ENCODE peak calls at places on chromosome 2, in six cellular contexts. One of them, this sample, is unnamed.

GRCh38 chr2:215750763-215751162 is 262.6 kb downstream of the MREG start:
- DNase-seq in right atrium auricular region: no peak
- DNase-seq in SJSA1: no peak
- DNase-seq in mesendoderm: no peak
- DNase-seq in aorta: no peak
- DNase-seq in heart right ventricle: no peak
- DNase-seq in this sample: no peak

GRCh38 chr2:170313636-170314348 is 135.8 kb downstream of the MYO3B start:
- DNase-seq in right atrium auricular region: no peak
- DNase-seq in SJSA1: no peak
- DNase-seq in mesendoderm: no peak
- DNase-seq in aorta: no peak
- DNase-seq in heart right ventricle: no peak
- DNase-seq in this sample: peak; percentile 39

GRCh38 chr2:63186331-63186730 is 135.7 kb downstream of the OTX1 start:
- DNase-seq in right atrium auricular region: no peak
- DNase-seq in SJSA1: no peak
- DNase-seq in mesendoderm: no peak
- DNase-seq in aorta: no peak
- DNase-seq in heart right ventricle: no peak
- DNase-seq in this sample: no peak

GRCh38 chr2:72533767-72534166 is 292.1 kb downstream of the EXOC6B start:
- DNase-seq in right atrium auricular region: no peak
- DNase-seq in SJSA1: no peak
- DNase-seq in mesendoderm: no peak
- DNase-seq in aorta: no peak
- DNase-seq in heart right ventricle: no peak
- DNase-seq in this sample: no peak

GRCh38 chr2:40095003-40095402 is 315.9 kb upstream of the THUMPD2 start:
- DNase-seq in right atrium auricular region: no peak
- DNase-seq in SJSA1: no peak
- DNase-seq in mesendoderm: no peak
- DNase-seq in aorta: no peak
- DNase-seq in heart right ventricle: no peak
- DNase-seq in this sample: no peak

GRCh38 chr2:109721626-109722025 is 72.5 kb upstream of the RGPD5 start:
- DNase-seq in right atrium auricular region: no peak
- DNase-seq in SJSA1: peak; percentile 35
- DNase-seq in mesendoderm: no peak
- DNase-seq in aorta: no peak
- DNase-seq in heart right ventricle: no peak
- DNase-seq in this sample: no peak

GRCh38 chr2:46909771-46910419 is 5.7 kb downstream of the MCFD2 start:
- DNase-seq in right atrium auricular region: no peak
- DNase-seq in SJSA1: peak; percentile 85
- DNase-seq in mesendoderm: peak; percentile 76
- DNase-seq in aorta: no peak
- DNase-seq in heart right ventricle: no peak
- DNase-seq in this sample: no peak

GRCh38 chr2:11812466-11813100 is 66.2 kb downstream of the LPIN1 start:
- DNase-seq in right atrium auricular region: peak; percentile 21
- DNase-seq in SJSA1: no peak
- DNase-seq in mesendoderm: no peak
- DNase-seq in aorta: no peak
- DNase-seq in heart right ventricle: no peak
- DNase-seq in this sample: no peak

GRCh38 chr2:63520793-63521192 is 67.5 kb downstream of the WDPCP start:
- DNase-seq in right atrium auricular region: no peak
- DNase-seq in SJSA1: no peak
- DNase-seq in mesendoderm: no peak
- DNase-seq in aorta: no peak
- DNase-seq in heart right ventricle: no peak
- DNase-seq in this sample: no peak

DNA sequence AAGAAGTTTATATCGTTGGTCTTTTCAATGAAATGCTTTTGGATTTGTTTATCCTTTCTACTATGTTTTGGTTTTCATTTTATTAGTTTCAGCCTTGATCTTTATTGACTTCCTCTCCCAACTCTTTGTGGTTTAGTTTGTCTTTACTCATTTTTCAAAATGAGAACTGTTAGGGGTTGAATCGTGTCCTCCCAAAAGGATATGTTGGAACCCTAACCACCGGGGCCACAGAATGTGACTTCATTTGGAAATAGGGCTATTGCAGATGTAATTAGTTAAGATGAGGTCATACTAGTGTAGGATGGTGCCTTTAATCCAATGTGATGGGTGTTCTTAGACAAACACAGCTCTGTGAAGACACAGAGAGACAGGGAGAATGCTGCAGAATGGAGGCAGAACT is 60.4 kb upstream of the IL1R2 start:
- DNase-seq in right atrium auricular region: no peak
- DNase-seq in SJSA1: no peak
- DNase-seq in mesendoderm: no peak
- DNase-seq in aorta: no peak
- DNase-seq in heart right ventricle: no peak
- DNase-seq in this sample: no peak
- H3K4me3 ChIP-seq in right atrium auricular region: no peak overlapping the region
- H3K4me3 ChIP-seq in SJSA1: no peak overlapping the region
- H3K4me3 ChIP-seq in mesendoderm: no peak overlapping the region
- H3K4me3 ChIP-seq in aorta: no peak overlapping the region
- H3K4me3 ChIP-seq in heart right ventricle: no peak overlapping the region
- H3K4me3 ChIP-seq in this sample: no peak overlapping the region

DNA sequence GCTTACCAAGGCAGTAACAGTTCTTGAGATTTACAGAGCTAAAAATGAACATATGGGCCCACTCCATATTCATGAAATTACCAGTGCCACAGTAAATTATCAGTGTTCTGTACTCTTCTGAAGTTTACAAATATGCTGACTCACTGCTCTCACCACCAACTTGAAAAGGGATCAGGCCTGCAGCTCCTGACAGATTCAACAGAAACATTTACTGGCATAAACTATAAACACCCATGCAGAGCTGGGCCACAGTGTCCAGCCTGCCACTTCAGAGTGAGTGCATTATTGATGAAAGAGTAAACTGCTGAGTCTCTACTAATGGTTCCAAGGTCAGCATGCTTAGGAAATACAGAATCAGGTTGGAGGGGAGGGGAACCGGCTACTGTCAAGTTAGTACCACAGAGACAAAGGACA is 83.1 kb downstream of the FARSB start:
- DNase-seq in right atrium auricular region: no peak
- DNase-seq in SJSA1: no peak
- DNase-seq in mesendoderm: no peak
- DNase-seq in aorta: no peak
- DNase-seq in heart right ventricle: no peak
- DNase-seq in this sample: no peak
- H3K27ac ChIP-seq in right atrium auricular region: peak overlapping the region; percentile 69
- H3K27ac ChIP-seq in SJSA1: peak overlapping the region; percentile 31
- H3K27ac ChIP-seq in mesendoderm: no peak overlapping the region
- H3K27ac ChIP-seq in aorta: no peak overlapping the region
- H3K27ac ChIP-seq in heart right ventricle: peak overlapping the region; percentile 9
- H3K27ac ChIP-seq in this sample: no peak overlapping the region

GRCh38 chr2:130347220-130347925 is 4.7 kb downstream of the IMP4 start:
- DNase-seq in right atrium auricular region: no peak
- DNase-seq in SJSA1: no peak
- DNase-seq in mesendoderm: no peak
- DNase-seq in aorta: no peak
- DNase-seq in heart right ventricle: no peak
- DNase-seq in this sample: no peak
- H3K4me1 ChIP-seq in right atrium auricular region: peaks cover 15% of the 10 kb centered on the region
- H3K4me1 ChIP-seq in SJSA1: peaks cover 8% of the 10 kb centered on the region
- H3K4me1 ChIP-seq in mesendoderm: no peaks in the 10 kb centered on the region
- H3K4me1 ChIP-seq in aorta: no peaks in the 10 kb centered on the region
- H3K4me1 ChIP-seq in heart right ventricle: peaks cover 19% of the 10 kb centered on the region
- H3K4me1 ChIP-seq in this sample: no peaks in the 10 kb centered on the region

GRCh38 chr2:183022711-183023110 is 15.5 kb downstream of the NCKAP1 start:
- DNase-seq in right atrium auricular region: no peak
- DNase-seq in SJSA1: no peak
- DNase-seq in mesendoderm: no peak
- DNase-seq in aorta: no peak
- DNase-seq in heart right ventricle: no peak
- DNase-seq in this sample: no peak
- H3K4me3 ChIP-seq in right atrium auricular region: no peak overlapping the region
- H3K4me3 ChIP-seq in SJSA1: no peak overlapping the region
- H3K4me3 ChIP-seq in mesendoderm: no peak overlapping the region
- H3K4me3 ChIP-seq in aorta: no peak overlapping the region
- H3K4me3 ChIP-seq in heart right ventricle: no peak overlapping the region
- H3K4me3 ChIP-seq in this sample: no peak overlapping the region

GRCh38 chr2:60649721-60650120 is 96.3 kb upstream of the BCL11A start:
- DNase-seq in right atrium auricular region: no peak
- DNase-seq in SJSA1: no peak
- DNase-seq in mesendoderm: no peak
- DNase-seq in aorta: no peak
- DNase-seq in heart right ventricle: no peak
- DNase-seq in this sample: no peak
- H3K27ac ChIP-seq in right atrium auricular region: no peak overlapping the region
- H3K27ac ChIP-seq in SJSA1: no peak overlapping the region
- H3K27ac ChIP-seq in mesendoderm: no peak overlapping the region
- H3K27ac ChIP-seq in aorta: no peak overlapping the region
- H3K27ac ChIP-seq in heart right ventricle: no peak overlapping the region
- H3K27ac ChIP-seq in this sample: no peak overlapping the region